ENCODE peak calls at places on chromosomes 16 and 17, in eight cellular contexts. One of them, this sample, is unnamed.

GRCh38 chr16:9911231-9911630 is 271.0 kb downstream of the GRIN2A start:
- ATAC-seq in CD8-positive, alpha-beta T cell: no peak
- ATAC-seq in naive thymus-derived CD8-positive, alpha-beta T cell: no peak
- ATAC-seq in body of pancreas: no peak
- ATAC-seq in activated T-helper 17 cell treated with anti-CD3 and anti-CD28 coated beads, Interleukin-2, amount 50 U/mL, for 72 hours: no peak
- ATAC-seq in activated B cell treated with CpG ODN at 0.5 μM for 24 hours: no peak
- ATAC-seq in activated CD4-positive, CD25-positive, alpha-beta regulatory T cell treated with anti-CD3 and anti-CD28 coated beads, Interleukin-2, amount 50 U/mL, for 24 hours: no peak
- ATAC-seq in activated CD8-positive, alpha-beta memory T cell treated with anti-CD3 and anti-CD28 coated beads, Interleukin-2, amount 10 ng/mL, durations not matched to agents 7 days and 5 days: no peak
- ATAC-seq in this sample: no peak

GRCh38 chr17:81004336-81005015 is 12.8 kb downstream of the CHMP6 start:
- ATAC-seq in CD8-positive, alpha-beta T cell: peak
- ATAC-seq in naive thymus-derived CD8-positive, alpha-beta T cell: peak
- ATAC-seq in activated T-helper 17 cell treated with anti-CD3 and anti-CD28 coated beads, Interleukin-2, amount 50 U/mL, for 72 hours: peak
- ATAC-seq in activated B cell treated with CpG ODN at 0.5 μM for 24 hours: peak
- ATAC-seq in activated CD4-positive, CD25-positive, alpha-beta regulatory T cell treated with anti-CD3 and anti-CD28 coated beads, Interleukin-2, amount 50 U/mL, for 24 hours: peak
- ATAC-seq in activated CD8-positive, alpha-beta memory T cell treated with anti-CD3 and anti-CD28 coated beads, Interleukin-2, amount 10 ng/mL, durations not matched to agents 7 days and 5 days: peak
- ATAC-seq in body of pancreas: no peak
- ATAC-seq in this sample: peak

GRCh38 chr17:28807925-28808641 is 34.5 kb downstream of the FAM222B start:
- ATAC-seq in naive thymus-derived CD8-positive, alpha-beta T cell: no peak
- ATAC-seq in body of pancreas: no peak
- ATAC-seq in activated B cell treated with CpG ODN at 0.5 μM for 24 hours: no peak
- ATAC-seq in activated CD8-positive, alpha-beta memory T cell treated with anti-CD3 and anti-CD28 coated beads, Interleukin-2, amount 10 ng/mL, durations not matched to agents 7 days and 5 days: no peak
- ATAC-seq in CD8-positive, alpha-beta T cell: no peak
- ATAC-seq in activated CD4-positive, CD25-positive, alpha-beta regulatory T cell treated with anti-CD3 and anti-CD28 coated beads, Interleukin-2, amount 50 U/mL, for 24 hours: no peak
- ATAC-seq in activated T-helper 17 cell treated with anti-CD3 and anti-CD28 coated beads, Interleukin-2, amount 50 U/mL, for 72 hours: no peak
- ATAC-seq in this sample: no peak

GRCh38 chr16:58107228-58107627 is 22.0 kb downstream of the CFAP20 start:
- ATAC-seq in activated T-helper 17 cell treated with anti-CD3 and anti-CD28 coated beads, Interleukin-2, amount 50 U/mL, for 72 hours: no peak
- ATAC-seq in activated B cell treated with CpG ODN at 0.5 μM for 24 hours: no peak
- ATAC-seq in naive thymus-derived CD8-positive, alpha-beta T cell: no peak
- ATAC-seq in activated CD8-positive, alpha-beta memory T cell treated with anti-CD3 and anti-CD28 coated beads, Interleukin-2, amount 10 ng/mL, durations not matched to agents 7 days and 5 days: no peak
- ATAC-seq in CD8-positive, alpha-beta T cell: no peak
- ATAC-seq in body of pancreas: no peak
- ATAC-seq in activated CD4-positive, CD25-positive, alpha-beta regulatory T cell treated with anti-CD3 and anti-CD28 coated beads, Interleukin-2, amount 50 U/mL, for 24 hours: no peak
- ATAC-seq in this sample: no peak

GRCh38 chr16:12539185-12539929 is 264.3 kb downstream of the CPPED1 start:
- ATAC-seq in activated CD4-positive, CD25-positive, alpha-beta regulatory T cell treated with anti-CD3 and anti-CD28 coated beads, Interleukin-2, amount 50 U/mL, for 24 hours: peak
- ATAC-seq in naive thymus-derived CD8-positive, alpha-beta T cell: no peak
- ATAC-seq in CD8-positive, alpha-beta T cell: no peak
- ATAC-seq in activated T-helper 17 cell treated with anti-CD3 and anti-CD28 coated beads, Interleukin-2, amount 50 U/mL, for 72 hours: peak
- ATAC-seq in body of pancreas: no peak
- ATAC-seq in activated CD8-positive, alpha-beta memory T cell treated with anti-CD3 and anti-CD28 coated beads, Interleukin-2, amount 10 ng/mL, durations not matched to agents 7 days and 5 days: peak
- ATAC-seq in activated B cell treated with CpG ODN at 0.5 μM for 24 hours: no peak
- ATAC-seq in this sample: no peak

GRCh38 chr17:8365143-8365542 is 11.4 kb downstream of the KRABD2 start:
- ATAC-seq in activated CD8-positive, alpha-beta memory T cell treated with anti-CD3 and anti-CD28 coated beads, Interleukin-2, amount 10 ng/mL, durations not matched to agents 7 days and 5 days: no peak
- ATAC-seq in body of pancreas: no peak
- ATAC-seq in activated T-helper 17 cell treated with anti-CD3 and anti-CD28 coated beads, Interleukin-2, amount 50 U/mL, for 72 hours: no peak
- ATAC-seq in CD8-positive, alpha-beta T cell: no peak
- ATAC-seq in naive thymus-derived CD8-positive, alpha-beta T cell: no peak
- ATAC-seq in activated CD4-positive, CD25-positive, alpha-beta regulatory T cell treated with anti-CD3 and anti-CD28 coated beads, Interleukin-2, amount 50 U/mL, for 24 hours: no peak
- ATAC-seq in activated B cell treated with CpG ODN at 0.5 μM for 24 hours: no peak
- ATAC-seq in this sample: no peak

GRCh38 chr16:80231888-80232287 is 308.9 kb upstream of the DYNLRB2 start:
- ATAC-seq in activated CD8-positive, alpha-beta memory T cell treated with anti-CD3 and anti-CD28 coated beads, Interleukin-2, amount 10 ng/mL, durations not matched to agents 7 days and 5 days: peak
- ATAC-seq in activated B cell treated with CpG ODN at 0.5 μM for 24 hours: peak
- ATAC-seq in activated T-helper 17 cell treated with anti-CD3 and anti-CD28 coated beads, Interleukin-2, amount 50 U/mL, for 72 hours: peak
- ATAC-seq in activated CD4-positive, CD25-positive, alpha-beta regulatory T cell treated with anti-CD3 and anti-CD28 coated beads, Interleukin-2, amount 50 U/mL, for 24 hours: no peak
- ATAC-seq in CD8-positive, alpha-beta T cell: no peak
- ATAC-seq in naive thymus-derived CD8-positive, alpha-beta T cell: no peak
- ATAC-seq in body of pancreas: no peak
- ATAC-seq in this sample: peak

GRCh38 chr17:61384384-61385090 is 15.1 kb upstream of the TBX2 start:
- ATAC-seq in body of pancreas: no peak
- ATAC-seq in activated T-helper 17 cell treated with anti-CD3 and anti-CD28 coated beads, Interleukin-2, amount 50 U/mL, for 72 hours: no peak
- ATAC-seq in activated CD4-positive, CD25-positive, alpha-beta regulatory T cell treated with anti-CD3 and anti-CD28 coated beads, Interleukin-2, amount 50 U/mL, for 24 hours: no peak
- ATAC-seq in naive thymus-derived CD8-positive, alpha-beta T cell: no peak
- ATAC-seq in activated B cell treated with CpG ODN at 0.5 μM for 24 hours: no peak
- ATAC-seq in activated CD8-positive, alpha-beta memory T cell treated with anti-CD3 and anti-CD28 coated beads, Interleukin-2, amount 10 ng/mL, durations not matched to agents 7 days and 5 days: no peak
- ATAC-seq in CD8-positive, alpha-beta T cell: no peak
- ATAC-seq in this sample: no peak

GRCh38 chr16:5615868-5616642 is 518.5 kb upstream of the EEF2KMT start:
- ATAC-seq in CD8-positive, alpha-beta T cell: no peak
- ATAC-seq in body of pancreas: no peak
- ATAC-seq in activated B cell treated with CpG ODN at 0.5 μM for 24 hours: no peak
- ATAC-seq in naive thymus-derived CD8-positive, alpha-beta T cell: no peak
- ATAC-seq in activated T-helper 17 cell treated with anti-CD3 and anti-CD28 coated beads, Interleukin-2, amount 50 U/mL, for 72 hours: peak
- ATAC-seq in activated CD8-positive, alpha-beta memory T cell treated with anti-CD3 and anti-CD28 coated beads, Interleukin-2, amount 10 ng/mL, durations not matched to agents 7 days and 5 days: peak
- ATAC-seq in activated CD4-positive, CD25-positive, alpha-beta regulatory T cell treated with anti-CD3 and anti-CD28 coated beads, Interleukin-2, amount 50 U/mL, for 24 hours: no peak
- ATAC-seq in this sample: no peak

GRCh38 chr17:59763861-59764260 is 56.4 kb downstream of the VMP1 start:
- ATAC-seq in naive thymus-derived CD8-positive, alpha-beta T cell: no peak
- ATAC-seq in activated T-helper 17 cell treated with anti-CD3 and anti-CD28 coated beads, Interleukin-2, amount 50 U/mL, for 72 hours: peak
- ATAC-seq in activated B cell treated with CpG ODN at 0.5 μM for 24 hours: no peak
- ATAC-seq in activated CD4-positive, CD25-positive, alpha-beta regulatory T cell treated with anti-CD3 and anti-CD28 coated beads, Interleukin-2, amount 50 U/mL, for 24 hours: no peak
- ATAC-seq in body of pancreas: peak
- ATAC-seq in CD8-positive, alpha-beta T cell: no peak
- ATAC-seq in activated CD8-positive, alpha-beta memory T cell treated with anti-CD3 and anti-CD28 coated beads, Interleukin-2, amount 10 ng/mL, durations not matched to agents 7 days and 5 days: no peak
- ATAC-seq in this sample: no peak

GRCh38 chr16:17313085-17313611 is 157.6 kb downstream of the XYLT1 start:
- ATAC-seq in naive thymus-derived CD8-positive, alpha-beta T cell: no peak
- ATAC-seq in activated T-helper 17 cell treated with anti-CD3 and anti-CD28 coated beads, Interleukin-2, amount 50 U/mL, for 72 hours: no peak
- ATAC-seq in activated CD4-positive, CD25-positive, alpha-beta regulatory T cell treated with anti-CD3 and anti-CD28 coated beads, Interleukin-2, amount 50 U/mL, for 24 hours: no peak
- ATAC-seq in activated CD8-positive, alpha-beta memory T cell treated with anti-CD3 and anti-CD28 coated beads, Interleukin-2, amount 10 ng/mL, durations not matched to agents 7 days and 5 days: no peak
- ATAC-seq in body of pancreas: peak
- ATAC-seq in activated B cell treated with CpG ODN at 0.5 μM for 24 hours: no peak
- ATAC-seq in CD8-positive, alpha-beta T cell: no peak
- ATAC-seq in this sample: no peak

GRCh38 chr17:29753845-29754439 is 131.2 kb upstream of the CORO6 start:
- ATAC-seq in body of pancreas: no peak
- ATAC-seq in CD8-positive, alpha-beta T cell: no peak
- ATAC-seq in activated B cell treated with CpG ODN at 0.5 μM for 24 hours: peak
- ATAC-seq in naive thymus-derived CD8-positive, alpha-beta T cell: no peak
- ATAC-seq in activated CD4-positive, CD25-positive, alpha-beta regulatory T cell treated with anti-CD3 and anti-CD28 coated beads, Interleukin-2, amount 50 U/mL, for 24 hours: peak
- ATAC-seq in activated T-helper 17 cell treated with anti-CD3 and anti-CD28 coated beads, Interleukin-2, amount 50 U/mL, for 72 hours: no peak
- ATAC-seq in activated CD8-positive, alpha-beta memory T cell treated with anti-CD3 and anti-CD28 coated beads, Interleukin-2, amount 10 ng/mL, durations not matched to agents 7 days and 5 days: no peak
- ATAC-seq in this sample: peak

GRCh38 chr16:57427307-57427706 is 19.9 kb downstream of the CIAPIN1 start:
- ATAC-seq in CD8-positive, alpha-beta T cell: no peak
- ATAC-seq in activated T-helper 17 cell treated with anti-CD3 and anti-CD28 coated beads, Interleukin-2, amount 50 U/mL, for 72 hours: no peak
- ATAC-seq in body of pancreas: no peak
- ATAC-seq in activated CD4-positive, CD25-positive, alpha-beta regulatory T cell treated with anti-CD3 and anti-CD28 coated beads, Interleukin-2, amount 50 U/mL, for 24 hours: no peak
- ATAC-seq in naive thymus-derived CD8-positive, alpha-beta T cell: no peak
- ATAC-seq in activated CD8-positive, alpha-beta memory T cell treated with anti-CD3 and anti-CD28 coated beads, Interleukin-2, amount 10 ng/mL, durations not matched to agents 7 days and 5 days: no peak
- ATAC-seq in activated B cell treated with CpG ODN at 0.5 μM for 24 hours: no peak
- ATAC-seq in this sample: no peak

GRCh38 chr17:8799851-8800212 is 667 bp upstream of the MFSD6L start:
- ATAC-seq in CD8-positive, alpha-beta T cell: no peak
- ATAC-seq in body of pancreas: peak
- ATAC-seq in activated CD4-positive, CD25-positive, alpha-beta regulatory T cell treated with anti-CD3 and anti-CD28 coated beads, Interleukin-2, amount 50 U/mL, for 24 hours: no peak
- ATAC-seq in activated B cell treated with CpG ODN at 0.5 μM for 24 hours: no peak
- ATAC-seq in naive thymus-derived CD8-positive, alpha-beta T cell: no peak
- ATAC-seq in activated T-helper 17 cell treated with anti-CD3 and anti-CD28 coated beads, Interleukin-2, amount 50 U/mL, for 72 hours: no peak
- ATAC-seq in activated CD8-positive, alpha-beta memory T cell treated with anti-CD3 and anti-CD28 coated beads, Interleukin-2, amount 10 ng/mL, durations not matched to agents 7 days and 5 days: no peak
- ATAC-seq in this sample: no peak

GRCh38 chr16:88478115-88478514 is 25.0 kb downstream of the ZFPM1 start:
- ATAC-seq in body of pancreas: no peak
- ATAC-seq in CD8-positive, alpha-beta T cell: peak
- ATAC-seq in naive thymus-derived CD8-positive, alpha-beta T cell: peak
- ATAC-seq in activated CD4-positive, CD25-positive, alpha-beta regulatory T cell treated with anti-CD3 and anti-CD28 coated beads, Interleukin-2, amount 50 U/mL, for 24 hours: peak
- ATAC-seq in activated T-helper 17 cell treated with anti-CD3 and anti-CD28 coated beads, Interleukin-2, amount 50 U/mL, for 72 hours: peak
- ATAC-seq in activated B cell treated with CpG ODN at 0.5 μM for 24 hours: no peak
- ATAC-seq in activated CD8-positive, alpha-beta memory T cell treated with anti-CD3 and anti-CD28 coated beads, Interleukin-2, amount 10 ng/mL, durations not matched to agents 7 days and 5 days: peak
- ATAC-seq in this sample: no peak

GRCh38 chr17:46851029-46851741 is at the start of gene WNT9B:
- ATAC-seq in activated CD8-positive, alpha-beta memory T cell treated with anti-CD3 and anti-CD28 coated beads, Interleukin-2, amount 10 ng/mL, durations not matched to agents 7 days and 5 days: peak
- ATAC-seq in CD8-positive, alpha-beta T cell: peak
- ATAC-seq in activated CD4-positive, CD25-positive, alpha-beta regulatory T cell treated with anti-CD3 and anti-CD28 coated beads, Interleukin-2, amount 50 U/mL, for 24 hours: no peak
- ATAC-seq in naive thymus-derived CD8-positive, alpha-beta T cell: peak
- ATAC-seq in activated T-helper 17 cell treated with anti-CD3 and anti-CD28 coated beads, Interleukin-2, amount 50 U/mL, for 72 hours: no peak
- ATAC-seq in activated B cell treated with CpG ODN at 0.5 μM for 24 hours: peak
- ATAC-seq in body of pancreas: peak
- ATAC-seq in this sample: no peak

GRCh38 chr17:32141690-32142037 is 638 bp upstream of the RHOT1 start:
- ATAC-seq in naive thymus-derived CD8-positive, alpha-beta T cell: no peak
- ATAC-seq in activated B cell treated with CpG ODN at 0.5 μM for 24 hours: no peak
- ATAC-seq in activated T-helper 17 cell treated with anti-CD3 and anti-CD28 coated beads, Interleukin-2, amount 50 U/mL, for 72 hours: no peak
- ATAC-seq in body of pancreas: no peak
- ATAC-seq in CD8-positive, alpha-beta T cell: no peak
- ATAC-seq in activated CD4-positive, CD25-positive, alpha-beta regulatory T cell treated with anti-CD3 and anti-CD28 coated beads, Interleukin-2, amount 50 U/mL, for 24 hours: no peak
- ATAC-seq in activated CD8-positive, alpha-beta memory T cell treated with anti-CD3 and anti-CD28 coated beads, Interleukin-2, amount 10 ng/mL, durations not matched to agents 7 days and 5 days: no peak
- ATAC-seq in this sample: no peak

GRCh38 chr17:75393523-75394331 is 11.8 kb downstream of the GRB2 start:
- ATAC-seq in activated CD4-positive, CD25-positive, alpha-beta regulatory T cell treated with anti-CD3 and anti-CD28 coated beads, Interleukin-2, amount 50 U/mL, for 24 hours: peak
- ATAC-seq in CD8-positive, alpha-beta T cell: peak
- ATAC-seq in activated T-helper 17 cell treated with anti-CD3 and anti-CD28 coated beads, Interleukin-2, amount 50 U/mL, for 72 hours: peak
- ATAC-seq in body of pancreas: peak
- ATAC-seq in activated B cell treated with CpG ODN at 0.5 μM for 24 hours: peak
- ATAC-seq in naive thymus-derived CD8-positive, alpha-beta T cell: peak
- ATAC-seq in activated CD8-positive, alpha-beta memory T cell treated with anti-CD3 and anti-CD28 coated beads, Interleukin-2, amount 10 ng/mL, durations not matched to agents 7 days and 5 days: peak
- ATAC-seq in this sample: peak

GRCh38 chr17:68468785-68469184 is 11.5 kb upstream of the WIPI1 start:
- ATAC-seq in activated B cell treated with CpG ODN at 0.5 μM for 24 hours: no peak
- ATAC-seq in activated T-helper 17 cell treated with anti-CD3 and anti-CD28 coated beads, Interleukin-2, amount 50 U/mL, for 72 hours: no peak
- ATAC-seq in activated CD4-positive, CD25-positive, alpha-beta regulatory T cell treated with anti-CD3 and anti-CD28 coated beads, Interleukin-2, amount 50 U/mL, for 24 hours: no peak
- ATAC-seq in activated CD8-positive, alpha-beta memory T cell treated with anti-CD3 and anti-CD28 coated beads, Interleukin-2, amount 10 ng/mL, durations not matched to agents 7 days and 5 days: no peak
- ATAC-seq in body of pancreas: no peak
- ATAC-seq in CD8-positive, alpha-beta T cell: no peak
- ATAC-seq in naive thymus-derived CD8-positive, alpha-beta T cell: no peak
- ATAC-seq in this sample: no peak

GRCh38 chr16:85778873-85779272 is 20.5 kb downstream of the EMC8 start:
- ATAC-seq in activated CD8-positive, alpha-beta memory T cell treated with anti-CD3 and anti-CD28 coated beads, Interleukin-2, amount 10 ng/mL, durations not matched to agents 7 days and 5 days: peak
- ATAC-seq in activated CD4-positive, CD25-positive, alpha-beta regulatory T cell treated with anti-CD3 and anti-CD28 coated beads, Interleukin-2, amount 50 U/mL, for 24 hours: no peak
- ATAC-seq in activated B cell treated with CpG ODN at 0.5 μM for 24 hours: no peak
- ATAC-seq in body of pancreas: no peak
- ATAC-seq in naive thymus-derived CD8-positive, alpha-beta T cell: no peak
- ATAC-seq in CD8-positive, alpha-beta T cell: peak
- ATAC-seq in activated T-helper 17 cell treated with anti-CD3 and anti-CD28 coated beads, Interleukin-2, amount 50 U/mL, for 72 hours: peak
- ATAC-seq in this sample: peak

GRCh38 chr16:49482690-49483089 is 109.1 kb downstream of the C16orf78 start:
- ATAC-seq in activated CD4-positive, CD25-positive, alpha-beta regulatory T cell treated with anti-CD3 and anti-CD28 coated beads, Interleukin-2, amount 50 U/mL, for 24 hours: no peak
- ATAC-seq in body of pancreas: no peak
- ATAC-seq in activated CD8-positive, alpha-beta memory T cell treated with anti-CD3 and anti-CD28 coated beads, Interleukin-2, amount 10 ng/mL, durations not matched to agents 7 days and 5 days: no peak
- ATAC-seq in activated B cell treated with CpG ODN at 0.5 μM for 24 hours: no peak
- ATAC-seq in CD8-positive, alpha-beta T cell: no peak
- ATAC-seq in naive thymus-derived CD8-positive, alpha-beta T cell: no peak
- ATAC-seq in activated T-helper 17 cell treated with anti-CD3 and anti-CD28 coated beads, Interleukin-2, amount 50 U/mL, for 72 hours: no peak
- ATAC-seq in this sample: no peak

GRCh38 chr16:67842509-67843342 is 606 bp downstream of the THAP11 start:
- ATAC-seq in activated B cell treated with CpG ODN at 0.5 μM for 24 hours: peak
- ATAC-seq in CD8-positive, alpha-beta T cell: peak
- ATAC-seq in body of pancreas: peak
- ATAC-seq in activated T-helper 17 cell treated with anti-CD3 and anti-CD28 coated beads, Interleukin-2, amount 50 U/mL, for 72 hours: peak
- ATAC-seq in activated CD4-positive, CD25-positive, alpha-beta regulatory T cell treated with anti-CD3 and anti-CD28 coated beads, Interleukin-2, amount 50 U/mL, for 24 hours: peak
- ATAC-seq in activated CD8-positive, alpha-beta memory T cell treated with anti-CD3 and anti-CD28 coated beads, Interleukin-2, amount 10 ng/mL, durations not matched to agents 7 days and 5 days: peak
- ATAC-seq in naive thymus-derived CD8-positive, alpha-beta T cell: peak
- ATAC-seq in this sample: peak

This sample was measured in stimulated activated memory B cell treated with anti-CD40 and anti-IgM and Interleukin-4, amounts not matched to agents 10 μg/mL and 1 μg/mL and 100 μg/mL, for 72 hours.